ENCODE peak calls at places on chromosomes 2 and 18, in eight cellular contexts. H, T, A, N, F, E, K and G are unnamed samples. For H3K27me3, the result is how much of the 10 kb centered on the place peaks cover.

GRCh38 chr18:475202-475624 is 25.3 kb downstream of the COLEC12 start:
- DNase-seq in H (no peak), T (peak), A (no peak), N (peak), F (peak), E (no peak), K (no peak), G (no peak)

GRCh38 chr2:72094701-72095100 is 53.0 kb downstream of the CYP26B1 start:
- DNase-seq in H (no peak), T (no peak), A (no peak), N (no peak), F (no peak), E (no peak), K (no peak), G (no peak)

GRCh38 chr2:239882335-239882734 is 142.8 kb downstream of the NDUFA10 start:
- DNase-seq in H (no peak), T (peak), A (peak), N (peak), F (no peak), E (peak), K (peak), G (peak)

GRCh38 chr2:234363011-234363487 is 133.8 kb downstream of the ARL4C start:
- DNase-seq in H (no peak), T (peak), A (no peak), N (peak), F (no peak), E (peak), K (no peak), G (no peak)

GRCh38 chr2:186052930-186053329 is 314.3 kb downstream of the FSIP2 start:
- DNase-seq in H (no peak), T (no peak), A (no peak), N (no peak), F (no peak), E (no peak), K (no peak), G (no peak)

GRCh38 chr2:74632939-74633312 is 15.2 kb downstream of the M1AP start:
- DNase-seq in H (no peak), T (peak), A (no peak), N (peak), F (no peak), E (no peak), K (no peak), G (no peak)

GRCh38 chr2:80292474-80292873 is 12.1 kb downstream of the LRRTM1 start:
- DNase-seq in H (no peak), T (no peak), A (no peak), N (no peak), F (no peak), E (no peak), K (no peak), G (no peak)

GRCh38 chr2:201344663-201345366 is 12.3 kb downstream of the FLACC1 start:
- DNase-seq in H (no peak), T (no peak), A (peak), N (peak), F (no peak), E (no peak), K (no peak), G (no peak)

GRCh38 chr2:211823886-211824479 is 714.6 kb downstream of the ERBB4 start:
- DNase-seq in H (no peak), T (no peak), A (no peak), N (no peak), F (no peak), E (no peak), K (no peak), G (no peak)

GRCh38 chr2:40244251-40245010 is 207.5 kb downstream of the SLC8A1 start:
- DNase-seq in H (peak), T (peak), A (peak), N (peak), F (peak), E (peak), K (peak), G (no peak)

GRCh38 chr2:101961287-101962242 is 30.2 kb upstream of the IL1R2 start:
- DNase-seq in H (peak), T (peak), A (no peak), N (no peak), F (peak), E (peak), K (no peak), G (peak)

GRCh38 chr18:5582054-5582453 is 38.3 kb upstream of the EPB41L3 start:
- DNase-seq in H (no peak), T (peak), A (no peak), N (peak), F (no peak), E (no peak), K (no peak), G (no peak)

GRCh38 chr2:41966920-41967319 is 80.9 kb upstream of the PKDCC start:
- DNase-seq in H (peak), T (peak), A (no peak), N (no peak), F (peak), E (no peak), K (no peak), G (peak)

GRCh38 chr2:53460347-53460746 is 307.3 kb upstream of the CHAC2 start:
- DNase-seq in H (no peak), T (peak), A (no peak), N (no peak), F (no peak), E (no peak), K (peak), G (no peak)

GRCh38 chr18:23133860-23134779 is 1.2 kb upstream of the CABLES1 start:
- DNase-seq in H (no peak), T (no peak), A (peak), N (peak), F (no peak), E (peak), K (peak), G (peak)

GRCh38 chr2:113979172-113980128 is 89.6 kb downstream of the ACTR3 start:
- DNase-seq in H (no peak), T (no peak), A (no peak), N (peak), F (no peak), E (no peak), K (peak), G (no peak)

GRCh38 chr2:108904680-108905079 is 84.3 kb downstream of the EDAR start:
- DNase-seq in H (no peak), T (no peak), A (no peak), N (no peak), F (no peak), E (no peak), K (no peak), G (no peak)
- H3K27me3 ChIP-seq in H (under half), T (under half), A (under half), N (under half), F (under half), E (under half), K (under half), G (under half)

GRCh38 chr2:98761909-98762308 is 31.0 kb upstream of the MGAT4A start:
- DNase-seq in H (no peak), T (no peak), A (no peak), N (no peak), F (no peak), E (no peak), K (no peak), G (no peak)
- H3K27ac ChIP-seq in H (no peak), T (no peak), A (no peak), N (no peak), F (no peak), E (no peak), K (no peak), G (no peak)

GRCh38 chr2:176066645-176067586 is 16.8 kb downstream of the EVX2 start:
- DNase-seq in H (no peak), T (no peak), A (no peak), N (peak), F (no peak), E (no peak), K (no peak), G (no peak)

GRCh38 chr2:176067587-176068002 is 16.2 kb downstream of the EVX2 start:
- DNase-seq in H (no peak), T (no peak), A (no peak), N (peak), F (no peak), E (no peak), K (no peak), G (no peak)

GRCh38 chr2:176068037-176068832 is 15.5 kb downstream of the EVX2 start:
- DNase-seq in H (no peak), T (no peak), A (no peak), N (peak), F (no peak), E (no peak), K (no peak), G (no peak)

GRCh38 chr2:176063958-176064357 is 19.8 kb downstream of the EVX2 start:
- DNase-seq in H (no peak), T (no peak), A (peak), N (no peak), F (no peak), E (no peak), K (no peak), G (no peak)
- H3K27me3 ChIP-seq in H (under half), T (half or more), A (under half), N (half or more), F (under half), E (under half), K (under half), G (half or more)

DNA sequence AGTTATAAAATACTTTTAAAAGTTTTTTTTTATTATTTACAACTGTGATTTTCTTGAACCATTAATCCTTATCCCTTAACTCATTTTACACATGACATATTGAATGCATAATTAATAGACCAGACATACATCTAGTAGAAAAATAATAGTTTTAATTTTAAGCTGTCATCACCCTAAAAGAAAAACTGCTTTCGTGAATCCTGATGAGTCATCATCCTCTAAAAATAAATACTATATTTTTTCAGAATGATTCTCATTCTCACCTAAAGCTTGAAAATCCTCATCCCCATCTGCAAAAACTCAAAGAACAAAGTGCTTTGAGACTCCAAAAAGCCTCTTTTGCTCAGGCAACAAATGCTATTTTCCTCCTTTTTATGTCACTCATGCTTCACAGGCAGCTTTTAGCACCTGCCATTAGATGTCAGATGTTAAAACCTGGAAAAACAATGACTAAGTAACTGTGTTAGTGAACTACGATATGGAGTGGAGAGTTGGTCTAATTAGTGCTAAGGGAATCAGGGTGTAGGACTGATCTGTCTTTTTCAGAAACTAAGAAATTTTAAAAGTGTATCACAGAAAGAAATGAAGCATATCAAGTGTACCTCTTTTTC is 297.6 kb downstream of the TMX3 start:
- DNase-seq in H (no peak), T (peak), A (no peak), N (no peak), F (no peak), E (no peak), K (no peak), G (no peak)
- H3K27ac ChIP-seq in H (no peak), T (peak), A (peak), N (no peak), F (no peak), E (no peak), K (no peak), G (no peak)

GRCh38 chr2:224039080-224039769 is at the start of gene SERPINE2:
- DNase-seq in H (peak), T (peak), A (peak), N (peak), F (peak), E (no peak), K (no peak), G (peak)

GRCh38 chr2:224034027-224034426 is 5.1 kb downstream of the SERPINE2 start:
- DNase-seq in H (no peak), T (no peak), A (no peak), N (no peak), F (no peak), E (no peak), K (no peak), G (no peak)

GRCh38 chr2:224038830-224039079 is 331 bp downstream of the SERPINE2 start:
- DNase-seq in H (no peak), T (no peak), A (no peak), N (no peak), F (no peak), E (no peak), K (no peak), G (no peak)

GRCh38 chr2:224038049-224038829 is 847 bp downstream of the SERPINE2 start:
- DNase-seq in H (peak), T (peak), A (peak), N (peak), F (no peak), E (peak), K (peak), G (no peak)

GRCh38 chr2:224036731-224037376 is 2.2 kb downstream of the SERPINE2 start:
- DNase-seq in H (no peak), T (peak), A (no peak), N (no peak), F (no peak), E (no peak), K (no peak), G (no peak)
- H3K27me3 ChIP-seq in H (under half), T (under half), A (under half), N (under half), F (under half), E (under half), K (under half), G (under half)

DNA sequence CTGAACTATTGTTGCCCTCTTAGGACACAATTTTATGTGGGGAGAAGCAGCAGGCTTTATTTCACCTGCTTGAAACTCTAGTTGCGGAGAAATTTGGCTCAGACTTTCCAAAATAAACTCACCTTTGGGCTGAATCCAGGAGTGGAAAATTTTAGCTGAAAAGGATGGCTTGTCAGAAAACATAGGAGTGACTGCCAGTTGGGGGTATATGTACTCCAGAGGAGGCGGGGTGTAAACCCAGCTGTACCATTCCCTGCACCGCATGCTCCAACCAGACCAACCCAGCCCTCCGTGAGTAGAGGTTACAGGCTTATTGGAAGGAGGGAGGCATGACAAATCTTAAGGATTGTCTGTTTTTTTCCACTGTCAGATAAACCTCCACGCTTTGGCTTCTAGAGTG is 53.8 kb downstream of the PRKCE start:
- DNase-seq in H (no peak), T (no peak), A (no peak), N (no peak), F (no peak), E (no peak), K (no peak), G (no peak)
- H3K27ac ChIP-seq in H (no peak), T (no peak), A (no peak), N (no peak), F (peak), E (no peak), K (no peak), G (no peak)